ENCODE peak calls at places on chromosomes 1 and 21, in eight cellular contexts. I, T, V, O, X, M, Z and U are unnamed samples.

GRCh38 chr1:31798433-31799195 is 17.2 kb downstream of the SPOCD1 start:
- DNase-seq in I (no peak), T (no peak), V (no peak), O (no peak), X (peak; percentile 86), M (no peak), Z (no peak), U (peak; percentile 16)

GRCh38 chr1:21539933-21540332 is 30.7 kb downstream of the ALPL start:
- DNase-seq in I (peak; percentile 33), T (no peak), V (no peak), O (no peak), X (no peak), M (no peak), Z (peak; percentile 82), U (peak; percentile 31)

GRCh38 chr1:171998711-171999110 is 157.4 kb downstream of the DNM3 start:
- DNase-seq in I (no peak), T (no peak), V (no peak), O (no peak), X (no peak), M (no peak), Z (no peak), U (no peak)

GRCh38 chr1:110503471-110503870 is 15.5 kb downstream of the KCNA10 start:
- DNase-seq in I (no peak), T (no peak), V (no peak), O (no peak), X (no peak), M (no peak), Z (no peak), U (no peak)

GRCh38 chr21:31326478-31327247 is 17.4 kb downstream of the TIAM1 start:
- DNase-seq in I (no peak), T (no peak), V (no peak), O (peak; percentile 39), X (no peak), M (no peak), Z (no peak), U (no peak)

GRCh38 chr1:98940680-98941079 is 64.0 kb downstream of the PLPPR5 start:
- DNase-seq in I (no peak), T (no peak), V (no peak), O (no peak), X (no peak), M (no peak), Z (no peak), U (no peak)

GRCh38 chr1:66298427-66298826 is 235.5 kb upstream of the SGIP1 start:
- DNase-seq in I (no peak), T (no peak), V (no peak), O (no peak), X (no peak), M (no peak), Z (no peak), U (no peak)

GRCh38 chr1:236065509-236066005 is 667 bp upstream of the NID1 start:
- DNase-seq in I (peak; percentile 10), T (no peak), V (no peak), O (no peak), X (no peak), M (no peak), Z (no peak), U (no peak)

GRCh38 chr1:24929876-24930702 is at the start of gene RUNX3:
- DNase-seq in I (peak; percentile 58), T (peak; percentile 90), V (peak; percentile 49), O (peak; percentile 91), X (no peak), M (peak; percentile 38), Z (peak; percentile 81), U (no peak)

GRCh38 chr1:234214129-234214910 is 158.9 kb upstream of the COA6 start:
- DNase-seq in I (peak; percentile 66), T (no peak), V (peak; percentile 1), O (peak; percentile 22), X (no peak), M (no peak), Z (peak; percentile 55), U (no peak)

GRCh38 chr1:153544453-153545066 is 1.0 kb downstream of the S100A4 start:
- DNase-seq in I (no peak), T (no peak), V (no peak), O (no peak), X (no peak), M (no peak), Z (no peak), U (no peak)

GRCh38 chr21:31974454-31974985 is 101.7 kb downstream of the HUNK start:
- DNase-seq in I (no peak), T (no peak), V (peak; percentile 43), O (no peak), X (no peak), M (no peak), Z (no peak), U (no peak)

GRCh38 chr1:81254560-81254959 is 546.2 kb upstream of the ADGRL2 start:
- DNase-seq in I (no peak), T (no peak), V (no peak), O (no peak), X (no peak), M (peak; percentile 15), Z (no peak), U (peak; percentile 1)

GRCh38 chr1:196259291-196259690 is 348.9 kb downstream of the KCNT2 start:
- DNase-seq in I (no peak), T (no peak), V (no peak), O (no peak), X (no peak), M (no peak), Z (no peak), U (no peak)

GRCh38 chr1:191152776-191153175 is 675.1 kb upstream of the BRINP3 start:
- DNase-seq in I (no peak), T (no peak), V (no peak), O (no peak), X (no peak), M (no peak), Z (no peak), U (no peak)

GRCh38 chr1:4662723-4663122 is 8.3 kb downstream of the AJAP1 start:
- DNase-seq in I (no peak), T (no peak), V (no peak), O (no peak), X (no peak), M (no peak), Z (no peak), U (no peak)

GRCh38 chr1:232476538-232476950 is 153.4 kb downstream of the SIPA1L2 start:
- DNase-seq in I (no peak), T (no peak), V (no peak), O (no peak), X (no peak), M (no peak), Z (no peak), U (no peak)

GRCh38 chr1:212470059-212470458 is 37.3 kb downstream of the NENF start:
- DNase-seq in I (no peak), T (no peak), V (no peak), O (no peak), X (peak; percentile 56), M (no peak), Z (peak; percentile 83), U (no peak)

GRCh38 chr1:56331207-56331891 is 248.0 kb downstream of the PLPP3 start:
- DNase-seq in I (peak; percentile 8), T (no peak), V (no peak), O (no peak), X (no peak), M (no peak), Z (no peak), U (peak; percentile 47)

GRCh38 chr1:187794561-187794960 is 965.8 kb downstream of the PLA2G4A start:
- DNase-seq in I (no peak), T (no peak), V (no peak), O (no peak), X (no peak), M (no peak), Z (no peak), U (no peak)

GRCh38 chr21:43849532-43850299 is 15.3 kb upstream of the AGPAT3 start:
- DNase-seq in I (no peak), T (no peak), V (no peak), O (no peak), X (no peak), M (no peak), Z (no peak), U (no peak)

GRCh38 chr1:198135366-198135765 is 21.4 kb upstream of the NEK7 start:
- DNase-seq in I (no peak), T (no peak), V (no peak), O (no peak), X (no peak), M (no peak), Z (no peak), U (no peak)

GRCh38 chr21:17461582-17461981 is 51.3 kb upstream of the CXADR start:
- DNase-seq in I (no peak), T (no peak), V (peak; percentile 36), O (no peak), X (no peak), M (no peak), Z (no peak), U (peak; percentile 74)

GRCh38 chr1:3403388-3404179 is 50.9 kb upstream of the ARHGEF16 start:
- DNase-seq in I (peak; percentile 71), T (no peak), V (no peak), O (no peak), X (no peak), M (no peak), Z (no peak), U (peak; percentile 11)

GRCh38 chr1:204085876-204086275 is 13.0 kb downstream of the SOX13 start:
- DNase-seq in I (no peak), T (no peak), V (no peak), O (no peak), X (no peak), M (no peak), Z (no peak), U (no peak)

GRCh38 chr1:47591801-47592200 is 154.0 kb downstream of the FOXD2 start:
- DNase-seq in I (no peak), T (no peak), V (no peak), O (no peak), X (no peak), M (no peak), Z (no peak), U (no peak)

GRCh38 chr1:154944422-154945159 is 8.1 kb upstream of the PMVK start:
- DNase-seq in I (no peak), T (no peak), V (peak; percentile 93), O (no peak), X (no peak), M (peak; percentile 60), Z (no peak), U (peak; percentile 87)

GRCh38 chr1:92480200-92480812 is 6.4 kb downstream of the GFI1 start:
- DNase-seq in I (no peak), T (no peak), V (no peak), O (no peak), X (no peak), M (no peak), Z (no peak), U (no peak)

GRCh38 chr1:245060684-245061374 is 94.0 kb upstream of the KIF26B start:
- DNase-seq in I (no peak), T (no peak), V (peak; percentile 72), O (no peak), X (peak; percentile 68), M (peak; percentile 43), Z (no peak), U (peak; percentile 95)